ENCODE peak calls at places on chromosomes 2 and 18, in six cellular contexts. One of them, this sample, is unnamed.

GRCh38 chr2:128234613-128235012 is 84.1 kb downstream of the HS6ST1 start:
- DNase-seq in BJ: no peak
- DNase-seq in prostate gland: no peak
- DNase-seq in transverse colon: no peak
- DNase-seq in body of pancreas: no peak
- DNase-seq in fibroblast of the aortic adventitia: no peak
- DNase-seq in this sample: no peak

GRCh38 chr2:96512341-96512740 is 7.2 kb upstream of the NEURL3 start:
- DNase-seq in prostate gland: no peak
- DNase-seq in body of pancreas: no peak
- DNase-seq in fibroblast of the aortic adventitia: no peak
- DNase-seq in BJ: no peak
- DNase-seq in transverse colon: no peak
- DNase-seq in this sample: no peak

GRCh38 chr18:46215902-46216723 is 111.9 kb downstream of the HAUS1 start:
- DNase-seq in BJ: no peak
- DNase-seq in body of pancreas: no peak
- DNase-seq in fibroblast of the aortic adventitia: no peak
- DNase-seq in prostate gland: no peak
- DNase-seq in transverse colon: no peak
- DNase-seq in this sample: no peak

GRCh38 chr2:226423498-226423960 is 376.1 kb downstream of the IRS1 start:
- DNase-seq in transverse colon: peak
- DNase-seq in fibroblast of the aortic adventitia: no peak
- DNase-seq in body of pancreas: peak
- DNase-seq in prostate gland: peak
- DNase-seq in BJ: no peak
- DNase-seq in this sample: no peak

GRCh38 chr2:161415467-161416293 is 417 bp upstream of the TBR1 start:
- DNase-seq in body of pancreas: no peak
- DNase-seq in prostate gland: no peak
- DNase-seq in transverse colon: no peak
- DNase-seq in fibroblast of the aortic adventitia: no peak
- DNase-seq in BJ: no peak
- DNase-seq in this sample: no peak

GRCh38 chr2:37414470-37414949 is 70.1 kb downstream of the QPCT start:
- DNase-seq in fibroblast of the aortic adventitia: peak
- DNase-seq in prostate gland: no peak
- DNase-seq in body of pancreas: peak
- DNase-seq in BJ: peak
- DNase-seq in transverse colon: no peak
- DNase-seq in this sample: peak

GRCh38 chr2:219369447-219369861 is 18.3 kb downstream of the DNPEP start:
- DNase-seq in fibroblast of the aortic adventitia: peak
- DNase-seq in prostate gland: peak
- DNase-seq in BJ: peak
- DNase-seq in body of pancreas: peak
- DNase-seq in transverse colon: peak
- DNase-seq in this sample: peak

GRCh38 chr2:197108758-197109157 is 182.3 kb upstream of the PGAP1 start:
- DNase-seq in fibroblast of the aortic adventitia: peak
- DNase-seq in prostate gland: peak
- DNase-seq in BJ: no peak
- DNase-seq in body of pancreas: peak
- DNase-seq in transverse colon: peak
- DNase-seq in this sample: no peak

GRCh38 chr2:229170907-229171306 is 100.2 kb downstream of the PID1 start:
- DNase-seq in body of pancreas: no peak
- DNase-seq in prostate gland: no peak
- DNase-seq in fibroblast of the aortic adventitia: no peak
- DNase-seq in BJ: no peak
- DNase-seq in transverse colon: no peak
- DNase-seq in this sample: no peak

GRCh38 chr2:224268441-224268840 is 133.5 kb downstream of the FAM124B start:
- DNase-seq in transverse colon: no peak
- DNase-seq in BJ: peak
- DNase-seq in prostate gland: peak
- DNase-seq in body of pancreas: peak
- DNase-seq in fibroblast of the aortic adventitia: peak
- DNase-seq in this sample: peak

GRCh38 chr18:37847544-37847943 is 281.9 kb upstream of the CELF4 start:
- DNase-seq in prostate gland: no peak
- DNase-seq in fibroblast of the aortic adventitia: no peak
- DNase-seq in body of pancreas: no peak
- DNase-seq in transverse colon: no peak
- DNase-seq in BJ: no peak
- DNase-seq in this sample: no peak

GRCh38 chr2:33681333-33681732 is 82.2 kb upstream of the FAM98A start:
- DNase-seq in BJ: no peak
- DNase-seq in transverse colon: no peak
- DNase-seq in body of pancreas: no peak
- DNase-seq in prostate gland: no peak
- DNase-seq in fibroblast of the aortic adventitia: peak
- DNase-seq in this sample: peak

GRCh38 chr2:241948299-241948897 is 78.9 kb downstream of the RTP5 start:
- DNase-seq in body of pancreas: no peak
- DNase-seq in transverse colon: no peak
- DNase-seq in BJ: no peak
- DNase-seq in fibroblast of the aortic adventitia: no peak
- DNase-seq in prostate gland: no peak
- DNase-seq in this sample: no peak

GRCh38 chr2:170742000-170742399 is 26.9 kb downstream of the SP5 start:
- DNase-seq in transverse colon: no peak
- DNase-seq in BJ: no peak
- DNase-seq in prostate gland: no peak
- DNase-seq in body of pancreas: no peak
- DNase-seq in fibroblast of the aortic adventitia: no peak
- DNase-seq in this sample: no peak

GRCh38 chr2:130972410-130972809 is 120.8 kb downstream of the FAM168B start:
- DNase-seq in body of pancreas: no peak
- DNase-seq in prostate gland: no peak
- DNase-seq in fibroblast of the aortic adventitia: no peak
- DNase-seq in transverse colon: no peak
- DNase-seq in BJ: no peak
- DNase-seq in this sample: no peak

GRCh38 chr2:136118819-136119716 is 1.1 kb upstream of the CXCR4 start:
- DNase-seq in fibroblast of the aortic adventitia: no peak
- DNase-seq in BJ: no peak
- DNase-seq in transverse colon: peak
- DNase-seq in body of pancreas: peak
- DNase-seq in prostate gland: peak
- DNase-seq in this sample: no peak

DNA sequence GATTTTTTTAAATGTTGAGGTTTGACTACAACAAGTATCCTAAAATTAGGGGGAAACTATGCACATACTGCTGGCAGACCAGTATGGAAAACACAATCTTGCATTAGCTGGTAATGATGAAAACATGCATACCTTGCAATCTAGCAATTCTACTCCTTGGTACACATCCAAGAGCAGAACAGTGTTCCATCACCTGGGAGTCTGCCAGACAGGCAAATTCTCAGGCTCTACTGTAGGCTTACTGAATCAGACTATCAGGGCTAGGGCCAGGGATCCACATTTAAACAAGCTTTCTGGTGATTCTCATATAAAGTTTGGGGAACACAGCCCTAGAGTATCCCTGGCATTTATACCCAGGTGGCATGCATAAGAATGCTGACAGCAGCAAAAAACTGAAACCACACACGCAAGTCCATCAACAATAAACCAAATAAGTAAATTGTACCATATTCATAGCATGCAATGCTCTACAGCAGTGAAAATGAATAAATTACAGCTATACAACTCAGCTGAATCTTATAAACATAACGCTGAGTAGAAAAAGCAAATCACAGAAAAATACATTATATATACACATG is 13.6 kb downstream of the CDH2 start:
- DNase-seq in prostate gland: no peak
- DNase-seq in BJ: no peak
- DNase-seq in transverse colon: no peak
- DNase-seq in fibroblast of the aortic adventitia: peak
- DNase-seq in body of pancreas: no peak
- DNase-seq in this sample: no peak
- H3K4me3 ChIP-seq in prostate gland: no peak
- H3K4me3 ChIP-seq in BJ: no peak
- H3K4me3 ChIP-seq in transverse colon: no peak
- H3K4me3 ChIP-seq in fibroblast of the aortic adventitia: no peak
- H3K4me3 ChIP-seq in body of pancreas: no peak
- H3K4me3 ChIP-seq in this sample: no peak

DNA sequence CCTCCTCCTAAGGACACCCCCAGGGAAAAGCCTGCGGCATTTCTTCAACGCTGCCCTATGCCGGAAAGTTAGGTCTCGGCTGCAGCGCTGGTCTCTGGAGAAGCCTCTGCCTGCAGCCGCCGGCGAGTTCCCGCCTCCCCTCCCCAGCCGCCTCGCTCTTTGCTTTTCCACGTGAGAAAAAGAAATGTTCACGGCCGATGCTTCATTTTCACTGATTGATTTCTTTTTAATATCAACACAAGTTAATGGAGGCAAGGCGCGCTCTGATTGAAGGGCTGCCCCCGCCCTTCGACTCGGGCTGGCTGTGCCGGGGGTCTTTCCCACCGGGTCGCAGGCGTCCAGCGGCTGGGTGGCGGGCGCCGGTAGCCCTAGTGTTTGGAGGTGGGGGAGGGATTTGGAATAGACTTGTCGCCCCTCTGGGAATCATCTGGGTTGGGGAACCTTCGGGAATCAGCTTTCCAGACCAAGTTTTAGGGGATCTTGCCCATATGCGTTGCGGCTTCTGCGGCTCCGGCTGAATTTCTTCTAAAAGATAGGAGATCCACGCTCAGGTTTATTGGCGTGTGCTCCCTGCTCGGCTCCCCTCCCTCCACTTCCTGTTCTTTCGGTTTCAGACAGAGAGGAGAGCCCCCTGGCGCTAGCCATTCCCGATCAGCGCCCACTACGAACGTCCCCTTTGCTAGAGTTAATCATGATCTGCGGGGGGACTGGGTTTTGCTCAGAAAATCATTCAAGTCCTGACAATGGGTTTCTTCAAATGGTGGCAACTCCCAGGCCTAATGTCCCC is 4.1 kb downstream of the NRP2 start:
- DNase-seq in body of pancreas: no peak
- DNase-seq in fibroblast of the aortic adventitia: no peak
- DNase-seq in BJ: no peak
- DNase-seq in transverse colon: no peak
- DNase-seq in prostate gland: no peak
- DNase-seq in this sample: no peak
- H3K4me3 ChIP-seq in body of pancreas: peak
- H3K4me3 ChIP-seq in fibroblast of the aortic adventitia: peak
- H3K4me3 ChIP-seq in BJ: peak
- H3K4me3 ChIP-seq in transverse colon: peak
- H3K4me3 ChIP-seq in prostate gland: peak
- H3K4me3 ChIP-seq in this sample: no peak

GRCh38 chr2:71419976-71420375 is 33.4 kb upstream of the DYSF start:
- DNase-seq in body of pancreas: no peak
- DNase-seq in prostate gland: no peak
- DNase-seq in BJ: no peak
- DNase-seq in fibroblast of the aortic adventitia: no peak
- DNase-seq in transverse colon: no peak
- DNase-seq in this sample: no peak

GRCh38 chr2:71419145-71419544 is 34.2 kb upstream of the DYSF start:
- DNase-seq in fibroblast of the aortic adventitia: no peak
- DNase-seq in body of pancreas: no peak
- DNase-seq in prostate gland: no peak
- DNase-seq in transverse colon: no peak
- DNase-seq in BJ: no peak
- DNase-seq in this sample: no peak

GRCh38 chr2:71422786-71423185 is 30.6 kb upstream of the DYSF start:
- DNase-seq in body of pancreas: no peak
- DNase-seq in transverse colon: no peak
- DNase-seq in prostate gland: no peak
- DNase-seq in BJ: no peak
- DNase-seq in fibroblast of the aortic adventitia: no peak
- DNase-seq in this sample: no peak

DNA sequence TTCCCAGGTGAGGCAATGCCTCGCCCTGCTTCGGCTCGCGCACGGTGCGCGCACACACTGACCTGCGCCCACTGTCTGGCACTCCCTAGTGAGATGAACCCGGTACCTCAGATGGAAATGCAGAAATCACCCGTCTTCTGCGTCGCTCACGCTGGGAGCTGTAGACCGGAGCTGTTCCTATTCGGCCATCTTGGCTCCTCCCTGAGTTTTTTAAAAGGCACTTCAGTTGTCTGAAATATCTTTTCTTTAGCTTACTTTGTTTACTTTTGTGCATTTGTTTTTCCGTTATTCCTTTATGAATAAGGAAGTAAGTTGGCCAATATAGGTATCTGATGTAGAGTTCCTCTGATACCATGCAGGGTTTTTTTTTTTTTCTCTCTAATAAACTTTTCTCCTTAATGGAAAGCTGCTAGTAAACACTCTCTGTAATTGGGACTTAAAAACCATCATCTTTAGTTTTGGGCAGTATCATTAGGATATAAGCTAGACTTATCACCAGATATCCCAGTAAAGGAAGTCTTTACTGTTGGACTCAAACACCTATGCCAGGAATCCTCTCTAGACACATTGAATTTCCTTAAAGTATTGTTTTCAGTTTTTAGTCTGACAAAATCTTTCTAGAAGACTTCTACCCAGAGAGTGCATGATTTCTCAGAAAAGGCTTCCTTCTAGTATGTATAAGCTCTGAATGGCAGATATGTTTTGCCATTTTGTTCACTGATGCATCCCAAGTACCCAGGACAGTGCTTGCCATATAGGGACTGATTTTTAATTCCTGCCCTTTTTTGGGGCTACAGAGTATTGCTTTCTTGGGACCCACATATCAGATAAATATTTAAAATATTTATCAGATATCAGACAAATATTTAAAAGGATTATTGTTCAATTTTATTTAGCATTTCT is 35.8 kb upstream of the DYSF start:
- DNase-seq in body of pancreas: no peak
- DNase-seq in transverse colon: no peak
- DNase-seq in prostate gland: no peak
- DNase-seq in fibroblast of the aortic adventitia: no peak
- DNase-seq in BJ: no peak
- DNase-seq in this sample: no peak
- H3K4me3 ChIP-seq in body of pancreas: no peak
- H3K4me3 ChIP-seq in transverse colon: peak
- H3K4me3 ChIP-seq in prostate gland: no peak
- H3K4me3 ChIP-seq in fibroblast of the aortic adventitia: no peak
- H3K4me3 ChIP-seq in BJ: no peak
- H3K4me3 ChIP-seq in this sample: no peak

DNA sequence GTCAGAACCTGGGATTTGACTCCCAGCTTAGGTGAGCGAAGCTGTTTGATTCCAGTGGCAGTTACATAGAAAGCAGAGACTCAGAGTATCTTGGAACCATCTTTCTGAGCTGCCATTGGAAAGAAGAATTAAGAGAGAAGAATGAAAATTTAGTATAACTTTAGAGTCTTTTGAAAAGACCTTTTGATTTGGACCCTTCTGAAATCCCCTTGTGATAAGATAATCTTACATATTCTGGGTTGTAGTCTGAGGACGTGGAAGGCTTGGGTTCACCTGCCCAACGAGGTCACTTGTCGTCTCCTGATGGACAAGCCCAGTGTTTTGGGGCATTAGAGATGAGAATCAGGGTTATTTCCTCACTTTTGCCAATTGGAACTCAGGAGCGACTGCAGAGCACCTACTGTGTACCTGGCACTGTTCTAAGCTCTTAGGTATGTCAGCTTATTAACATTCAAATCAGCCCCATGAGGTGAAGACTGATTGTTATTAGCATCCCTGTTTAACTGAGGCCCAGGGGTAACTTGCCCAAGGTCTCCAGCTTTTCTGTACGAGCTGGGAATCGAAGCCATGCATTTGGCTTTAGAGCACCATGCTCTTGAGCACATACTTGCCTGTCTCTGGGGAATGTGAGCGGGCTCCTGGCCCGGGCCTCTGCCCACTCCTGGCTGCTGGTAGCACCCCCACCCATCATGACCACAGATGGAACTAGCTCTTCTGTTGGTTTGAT is 2.9 kb downstream of the HK2 start:
- DNase-seq in prostate gland: no peak
- DNase-seq in fibroblast of the aortic adventitia: no peak
- DNase-seq in body of pancreas: no peak
- DNase-seq in BJ: no peak
- DNase-seq in transverse colon: no peak
- DNase-seq in this sample: no peak
- H3K4me3 ChIP-seq in prostate gland: no peak
- H3K4me3 ChIP-seq in fibroblast of the aortic adventitia: peak
- H3K4me3 ChIP-seq in body of pancreas: no peak
- H3K4me3 ChIP-seq in BJ: no peak
- H3K4me3 ChIP-seq in transverse colon: no peak
- H3K4me3 ChIP-seq in this sample: no peak

This sample was measured in LNCaP clone FGC.